ENCODE peak calls at places on chromosomes 6 and 20, in seven cellular contexts. T is HS-27A; M is NCI-H524; V is globus pallidus; O is GM03348; C is RCC 7860; A is CD4-positive, alpha-beta T cell. J is an unnamed sample.

GRCh38 chr6:50259903-50260302 is 210.2 kb upstream of the DEFB112 start:
- DNase-seq in M (no peak), T (no peak), C (no peak), O (no peak), V (no peak), A (no peak), J (no peak)

GRCh38 chr6:156866181-156866862 is 89.1 kb downstream of the ARID1B start:
- DNase-seq in M (peak; percentile 39), T (no peak), V (peak; percentile 47), C (peak; percentile 45), A (peak; percentile 11), O (no peak), J (no peak)

GRCh38 chr6:12203001-12203400 is 87.2 kb upstream of the EDN1 start:
- DNase-seq in C (peak; percentile 97), V (no peak), O (no peak), T (peak; percentile 95), M (no peak), A (no peak), J (peak; percentile 97)

GRCh38 chr20:20546402-20546801 is 166.0 kb downstream of the RALGAPA2 start:
- DNase-seq in C (no peak), A (no peak), V (no peak), O (no peak), T (no peak), M (peak; percentile 96), J (no peak)

GRCh38 chr6:24719125-24719931 is at the start of gene C6orf62:
- DNase-seq in M (peak; percentile 19), C (no peak), A (peak; percentile 19), V (no peak), O (peak; percentile 31), T (no peak), J (peak; percentile 50)

GRCh38 chr20:38453941-38454340 is 18.7 kb upstream of the RALGAPB start:
- DNase-seq in T (no peak), M (no peak), V (no peak), O (no peak), C (peak; percentile 61), A (no peak), J (peak; percentile 70)

GRCh38 chr20:63395723-63396122 is 34.6 kb upstream of the CHRNA4 start:
- DNase-seq in T (no peak), V (no peak), C (no peak), A (no peak), M (no peak), O (no peak), J (no peak)

GRCh38 chr6:2563635-2564034 is 187.1 kb downstream of the MYLK4 start:
- DNase-seq in A (no peak), T (no peak), V (no peak), O (no peak), M (no peak), C (no peak), J (no peak)

GRCh38 chr20:33992145-33992922 is 1.4 kb upstream of the RALY start:
- DNase-seq in V (no peak), O (peak; percentile 23), C (peak; percentile 23), M (no peak), A (no peak), T (no peak), J (no peak)

GRCh38 chr20:49216991-49217578 is 2.1 kb upstream of the DDX27 start:
- DNase-seq in V (peak; percentile 87), O (peak; percentile 87), A (peak; percentile 91), T (peak; percentile 87), C (peak; percentile 85), M (peak; percentile 81), J (peak; percentile 91)

GRCh38 chr20:53176133-53176532 is 204.0 kb downstream of the TSHZ2 start:
- DNase-seq in C (no peak), A (no peak), M (no peak), V (no peak), T (no peak), O (no peak), J (no peak)

GRCh38 chr20:542777-543368 is 717 bp downstream of the CSNK2A1 start:
- DNase-seq in C (no peak), O (peak; percentile 23), T (no peak), V (peak; percentile 9), A (no peak), M (peak; percentile 54), J (no peak)

GRCh38 chr20:4795394-4795793 is 73.7 kb downstream of the PRND start:
- DNase-seq in M (no peak), T (peak; percentile 12), A (no peak), V (no peak), O (peak; percentile 86), C (peak; percentile 78), J (peak; percentile 66)

GRCh38 chr6:36544228-36544627 is 3.1 kb downstream of the STK38 start:
- DNase-seq in A (peak; percentile 62), C (no peak), T (no peak), O (peak; percentile 88), M (no peak), V (no peak), J (no peak)

GRCh38 chr6:134288538-134289203 is 29.2 kb downstream of the SGK1 start:
- DNase-seq in C (peak; percentile 86), A (no peak), T (peak; percentile 73), M (no peak), O (peak; percentile 69), V (peak; percentile 43), J (peak; percentile 45)

GRCh38 chr6:25112207-25112874 is 166.8 kb upstream of the CARMIL1 start:
- DNase-seq in V (no peak), T (no peak), O (no peak), A (no peak), C (no peak), M (no peak), J (no peak)

GRCh38 chr6:37774028-37774680 is 45.4 kb upstream of the ZFAND3 start:
- DNase-seq in T (no peak), C (no peak), O (no peak), A (no peak), M (no peak), V (no peak), J (no peak)

GRCh38 chr20:3323398-3323797 is 84.1 kb downstream of the DNAAF9 start:
- DNase-seq in A (no peak), V (no peak), M (no peak), O (no peak), T (no peak), C (no peak), J (peak; percentile 12)

GRCh38 chr6:140475086-140475485 is 1100.6 kb upstream of the CITED2 start:
- DNase-seq in V (no peak), C (peak; percentile 39), T (no peak), O (no peak), M (no peak), A (no peak), J (peak; percentile 27)

GRCh38 chr6:28943557-28944411 is 20.0 kb upstream of the TRIM27 start:
- DNase-seq in A (peak; percentile 50), T (no peak), V (peak; percentile 75), O (peak; percentile 72), M (peak; percentile 87), C (peak; percentile 70), J (peak; percentile 86)

GRCh38 chr6:158257781-158258180 is 54.5 kb upstream of the TULP4 start:
- DNase-seq in A (no peak), M (no peak), O (no peak), C (no peak), V (no peak), T (no peak), J (no peak)

GRCh38 chr6:126773122-126773805 is 345.2 kb upstream of the RSPO3 start:
- DNase-seq in C (no peak), O (peak; percentile 63), M (no peak), A (no peak), T (no peak), V (no peak), J (no peak)

GRCh38 chr6:33824461-33825154 is 20.8 kb upstream of the MLN start:
- DNase-seq in V (no peak), T (no peak), O (no peak), M (no peak), A (no peak), C (no peak), J (no peak)

GRCh38 chr6:111984081-111984480 is 69.8 kb upstream of the CCN6 start:
- DNase-seq in A (no peak), V (no peak), C (no peak), M (no peak), T (no peak), O (no peak), J (no peak)

GRCh38 chr6:37049990-37050853 is 44.8 kb downstream of the FGD2 start:
- DNase-seq in V (peak; percentile 65), C (no peak), T (no peak), M (no peak), O (no peak), A (peak; percentile 74), J (no peak)

GRCh38 chr20:1503564-1504227 is 12.5 kb upstream of the SIRPB2 start:
- DNase-seq in O (peak; percentile 88), T (peak; percentile 83), A (peak; percentile 72), M (peak; percentile 90), V (peak; percentile 81), C (peak; percentile 88), J (peak; percentile 89)

GRCh38 chr20:44643596-44644383 is 7.7 kb downstream of the ADA start:
- DNase-seq in M (no peak), V (no peak), A (peak; percentile 49), T (no peak), O (peak; percentile 72), C (peak; percentile 94), J (peak; percentile 82)

GRCh38 chr20:43538855-43539700 is 19.7 kb upstream of the SGK2 start:
- DNase-seq in T (no peak), V (no peak), O (no peak), M (no peak), C (no peak), A (no peak), J (no peak)

GRCh38 chr6:158686311-158686710 is 36.5 kb downstream of the SYTL3 start:
- DNase-seq in M (no peak), T (no peak), C (no peak), V (no peak), A (no peak), O (no peak), J (no peak)

GRCh38 chr6:47680056-47680455 is 18.3 kb upstream of the ADGRF4 start:
- DNase-seq in A (no peak), T (no peak), O (no peak), V (no peak), M (no peak), C (no peak), J (no peak)

GRCh38 chr6:136737343-136738177 is 54.7 kb downstream of the MAP3K5 start:
- DNase-seq in V (no peak), A (no peak), O (peak; percentile 53), T (no peak), M (no peak), C (no peak), J (no peak)

GRCh38 chr20:61666471-61666832 is 399.2 kb downstream of the TAF4 start:
- DNase-seq in M (no peak), O (no peak), A (no peak), C (no peak), V (no peak), T (no peak), J (no peak)

GRCh38 chr6:64330694-64331309 is 695.2 kb downstream of the PHF3 start:
- DNase-seq in C (peak; percentile 22), V (peak; percentile 55), O (peak; percentile 26), M (peak; percentile 79), T (peak; percentile 24), A (no peak), J (peak; percentile 78)

GRCh38 chr20:29409833-29410804 is 1847.3 kb upstream of the DEFB115 start:
- DNase-seq in C (no peak), M (no peak), A (no peak), O (no peak), V (no peak), T (no peak), J (no peak)

GRCh38 chr6:135358251-135358821 is 139.2 kb downstream of the AHI1 start:
- DNase-seq in A (no peak), T (peak; percentile 91), O (peak; percentile 74), M (no peak), V (no peak), C (peak; percentile 45), J (no peak)

GRCh38 chr20:5570031-5570430 is 180.2 kb upstream of the SHLD1 start:
- DNase-seq in T (no peak), O (no peak), A (no peak), V (no peak), C (no peak), M (no peak), J (no peak)

GRCh38 chr6:138654715-138655634 is 118.6 kb upstream of the CCDC28A start:
- DNase-seq in A (no peak), V (no peak), O (peak; percentile 60), T (no peak), C (no peak), M (no peak), J (no peak)

J was measured in Caki2.